ENCODE peak calls at places on chromosome 19, in four cellular contexts. D is HCT116, V is GM19239, I is AG10803. Y is an unnamed sample.

GRCh38 chr19:42301646-42302204 is at the start of gene PRR19:
- DNase-seq in D (no peak), V (no peak), I (no peak), Y (no peak)

GRCh38 chr19:47587295-47587694 is 14.3 kb upstream of the ZNF541 start:
- DNase-seq in D (no peak), V (no peak), I (peak; percentile 44), Y (no peak)

GRCh38 chr19:31289976-31290375 is 59.3 kb downstream of the TSHZ3 start:
- DNase-seq in D (no peak), V (no peak), I (no peak), Y (no peak)

GRCh38 chr19:44686896-44687295 is 12.1 kb upstream of the CEACAM16 start:
- DNase-seq in D (no peak), V (no peak), I (no peak), Y (no peak)

GRCh38 chr19:46225558-46226004 is 4.0 kb upstream of the IGFL1 start:
- DNase-seq in D (no peak), V (no peak), I (peak; percentile 34), Y (no peak)

GRCh38 chr19:40282920-40283319 is 2.2 kb downstream of the AKT2 start:
- DNase-seq in D (no peak), V (no peak), I (peak; percentile 71), Y (no peak)

GRCh38 chr19:39408392-39409206 is 2.0 kb downstream of the ZFP36 start:
- DNase-seq in D (peak; percentile 68), V (no peak), I (peak; percentile 53), Y (no peak)

GRCh38 chr19:5041168-5042038 is 72.5 kb downstream of the KDM4B start:
- DNase-seq in D (no peak), V (no peak), I (no peak), Y (no peak)

GRCh38 chr19:57841364-57841763 is 8.3 kb upstream of the ZNF587 start:
- DNase-seq in D (no peak), V (no peak), I (no peak), Y (no peak)

GRCh38 chr19:4580021-4580901 is 20.8 kb upstream of the SEMA6B start:
- DNase-seq in D (no peak), V (no peak), I (no peak), Y (no peak)

GRCh38 chr19:14479985-14480694 is 5.0 kb upstream of the PTGER1 start:
- DNase-seq in D (no peak), V (peak; percentile 91), I (no peak), Y (no peak)

GRCh38 chr19:10021863-10022262 is 8.6 kb downstream of the RDH8 start:
- DNase-seq in D (no peak), V (no peak), I (no peak), Y (no peak)

GRCh38 chr19:38093587-38093986 is 130.4 kb downstream of the DPF1 start:
- DNase-seq in D (no peak), V (no peak), I (no peak), Y (no peak)

Y was measured in brain pericyte.